ENCODE peak calls at places on chromosomes 13 and 19, in six cellular contexts. One of them, this sample, is unnamed.

GRCh38 chr19:55032170-55032569 is 5.9 kb downstream of the GP6 start:
- DNase-seq in activated gamma-delta T cell treated with anti-CD3 and anti-CD28 coated beads, Interleukin-2, amount 50 U/mL, for 16 hours: no peak
- DNase-seq in GM23338: no peak
- DNase-seq in hepatocyte: no peak
- DNase-seq in dorsolateral prefrontal cortex: no peak
- DNase-seq in stimulated activated CD4-positive, alpha-beta T cell treated with anti-CD3 and anti-CD28 coated beads, Interleukin-15, amount 100 ng/mL, for 1 hour: no peak
- DNase-seq in this sample: no peak

GRCh38 chr19:50478901-50479715 is 2.5 kb upstream of the GARIN5A start:
- DNase-seq in activated gamma-delta T cell treated with anti-CD3 and anti-CD28 coated beads, Interleukin-2, amount 50 U/mL, for 16 hours: no peak
- DNase-seq in GM23338: peak
- DNase-seq in hepatocyte: no peak
- DNase-seq in dorsolateral prefrontal cortex: no peak
- DNase-seq in stimulated activated CD4-positive, alpha-beta T cell treated with anti-CD3 and anti-CD28 coated beads, Interleukin-15, amount 100 ng/mL, for 1 hour: no peak
- DNase-seq in this sample: no peak

GRCh38 chr19:2567580-2567979 is 91.7 kb downstream of the GADD45B start:
- DNase-seq in activated gamma-delta T cell treated with anti-CD3 and anti-CD28 coated beads, Interleukin-2, amount 50 U/mL, for 16 hours: no peak
- DNase-seq in GM23338: no peak
- DNase-seq in hepatocyte: no peak
- DNase-seq in dorsolateral prefrontal cortex: no peak
- DNase-seq in stimulated activated CD4-positive, alpha-beta T cell treated with anti-CD3 and anti-CD28 coated beads, Interleukin-15, amount 100 ng/mL, for 1 hour: no peak
- DNase-seq in this sample: no peak

GRCh38 chr19:18532208-18532890 is 10.5 kb upstream of the ELL start:
- DNase-seq in activated gamma-delta T cell treated with anti-CD3 and anti-CD28 coated beads, Interleukin-2, amount 50 U/mL, for 16 hours: no peak
- DNase-seq in GM23338: no peak
- DNase-seq in hepatocyte: no peak
- DNase-seq in dorsolateral prefrontal cortex: no peak
- DNase-seq in stimulated activated CD4-positive, alpha-beta T cell treated with anti-CD3 and anti-CD28 coated beads, Interleukin-15, amount 100 ng/mL, for 1 hour: no peak
- DNase-seq in this sample: no peak

GRCh38 chr19:13212759-13213330 is 62.6 kb downstream of the IER2 start:
- DNase-seq in activated gamma-delta T cell treated with anti-CD3 and anti-CD28 coated beads, Interleukin-2, amount 50 U/mL, for 16 hours: peak
- DNase-seq in GM23338: peak
- DNase-seq in hepatocyte: peak
- DNase-seq in dorsolateral prefrontal cortex: no peak
- DNase-seq in stimulated activated CD4-positive, alpha-beta T cell treated with anti-CD3 and anti-CD28 coated beads, Interleukin-15, amount 100 ng/mL, for 1 hour: peak
- DNase-seq in this sample: no peak

GRCh38 chr19:29376855-29377354 is 148.9 kb upstream of the VSTM2B start:
- DNase-seq in activated gamma-delta T cell treated with anti-CD3 and anti-CD28 coated beads, Interleukin-2, amount 50 U/mL, for 16 hours: no peak
- DNase-seq in GM23338: no peak
- DNase-seq in hepatocyte: no peak
- DNase-seq in dorsolateral prefrontal cortex: no peak
- DNase-seq in stimulated activated CD4-positive, alpha-beta T cell treated with anti-CD3 and anti-CD28 coated beads, Interleukin-15, amount 100 ng/mL, for 1 hour: no peak
- DNase-seq in this sample: no peak

GRCh38 chr13:35190241-35190640 is 248.2 kb downstream of the NBEA start:
- DNase-seq in activated gamma-delta T cell treated with anti-CD3 and anti-CD28 coated beads, Interleukin-2, amount 50 U/mL, for 16 hours: no peak
- DNase-seq in GM23338: no peak
- DNase-seq in hepatocyte: no peak
- DNase-seq in dorsolateral prefrontal cortex: no peak
- DNase-seq in stimulated activated CD4-positive, alpha-beta T cell treated with anti-CD3 and anti-CD28 coated beads, Interleukin-15, amount 100 ng/mL, for 1 hour: no peak
- DNase-seq in this sample: no peak

GRCh38 chr19:9139609-9140158 is 513 bp upstream of the ZNF317 start:
- DNase-seq in activated gamma-delta T cell treated with anti-CD3 and anti-CD28 coated beads, Interleukin-2, amount 50 U/mL, for 16 hours: no peak
- DNase-seq in GM23338: no peak
- DNase-seq in hepatocyte: no peak
- DNase-seq in dorsolateral prefrontal cortex: no peak
- DNase-seq in stimulated activated CD4-positive, alpha-beta T cell treated with anti-CD3 and anti-CD28 coated beads, Interleukin-15, amount 100 ng/mL, for 1 hour: no peak
- DNase-seq in this sample: no peak

GRCh38 chr13:43728411-43728810 is 58.4 kb downstream of the ENOX1 start:
- DNase-seq in activated gamma-delta T cell treated with anti-CD3 and anti-CD28 coated beads, Interleukin-2, amount 50 U/mL, for 16 hours: no peak
- DNase-seq in GM23338: no peak
- DNase-seq in hepatocyte: no peak
- DNase-seq in dorsolateral prefrontal cortex: no peak
- DNase-seq in stimulated activated CD4-positive, alpha-beta T cell treated with anti-CD3 and anti-CD28 coated beads, Interleukin-15, amount 100 ng/mL, for 1 hour: no peak
- DNase-seq in this sample: no peak

This sample was measured in putamen.